ENCODE peak calls at places on chromosomes 1 and 21, in six cellular contexts. N, R, P, U, I and K are unnamed samples.

GRCh38 chr1:24202987-24203386 is 15.9 kb upstream of the IFNLR1 start:
- DNase-seq in N (no peak), R (no peak), P (no peak), U (no peak), I (no peak), K (no peak)

GRCh38 chr1:157993179-157994080 is at the start of gene KIRREL1:
- DNase-seq in N (no peak), R (peak; percentile 72), P (no peak), U (peak; percentile 93), I (no peak), K (peak; percentile 85)

GRCh38 chr1:210292276-210292851 is 36.3 kb upstream of the HHAT start:
- DNase-seq in N (no peak), R (peak; percentile 75), P (peak; percentile 10), U (peak; percentile 95), I (peak; percentile 76), K (peak; percentile 60)

GRCh38 chr1:24294757-24295371 is 24.3 kb upstream of the GRHL3 start:
- DNase-seq in N (no peak), R (no peak), P (no peak), U (peak; percentile 53), I (no peak), K (no peak)

GRCh38 chr1:47405697-47406096 is 10.4 kb upstream of the FOXE3 start:
- DNase-seq in N (no peak), R (no peak), P (no peak), U (no peak), I (no peak), K (no peak)

GRCh38 chr1:109535481-109535880 is 4.2 kb upstream of the GPR61 start:
- DNase-seq in N (no peak), R (no peak), P (no peak), U (no peak), I (no peak), K (no peak)

GRCh38 chr1:119488216-119488615 is 18.8 kb upstream of the HSD3B1 start:
- DNase-seq in N (no peak), R (no peak), P (no peak), U (no peak), I (no peak), K (no peak)

GRCh38 chr1:93629101-93630059 is 52.3 kb downstream of the BCAR3 start:
- DNase-seq in N (no peak), R (peak; percentile 77), P (no peak), U (peak; percentile 56), I (peak; percentile 52), K (peak; percentile 80)

GRCh38 chr21:39461419-39461818 is 9.6 kb downstream of the SH3BGR start:
- DNase-seq in N (no peak), R (no peak), P (no peak), U (no peak), I (no peak), K (no peak)

GRCh38 chr1:224774378-224774777 is 155.1 kb upstream of the DNAH14 start:
- DNase-seq in N (no peak), R (no peak), P (no peak), U (peak; percentile 41), I (no peak), K (no peak)

GRCh38 chr1:75768021-75768420 is 18.0 kb upstream of the RABGGTB start:
- DNase-seq in N (no peak), R (no peak), P (no peak), U (no peak), I (no peak), K (peak; percentile 37)

GRCh38 chr1:12098786-12099185 is 35.7 kb downstream of the TNFRSF8 start:
- DNase-seq in N (no peak), R (no peak), P (no peak), U (no peak), I (no peak), K (no peak)

GRCh38 chr1:180927841-180928240 is 15.1 kb downstream of the KIAA1614 start:
- DNase-seq in N (no peak), R (no peak), P (no peak), U (peak; percentile 78), I (no peak), K (no peak)

GRCh38 chr1:40622936-40623629 is 42.4 kb downstream of the RIMS3 start:
- DNase-seq in N (no peak), R (no peak), P (no peak), U (peak; percentile 9), I (no peak), K (peak; percentile 17)

GRCh38 chr21:26587621-26588260 is 14.7 kb upstream of the CYYR1 start:
- DNase-seq in N (peak; percentile 26), R (no peak), P (no peak), U (no peak), I (no peak), K (peak; percentile 30)

GRCh38 chr1:110050602-110051261 is 16.3 kb downstream of the STRIP1 start:
- DNase-seq in N (no peak), R (no peak), P (no peak), U (no peak), I (no peak), K (no peak)

GRCh38 chr1:30102605-30103004 is 620.8 kb downstream of the MATN1 start:
- DNase-seq in N (no peak), R (no peak), P (no peak), U (no peak), I (no peak), K (no peak)

GRCh38 chr1:207454046-207454964 is at the start of gene CR2:
- DNase-seq in N (no peak), R (peak; percentile 61), P (peak; percentile 29), U (peak; percentile 85), I (peak; percentile 28), K (peak; percentile 28)

GRCh38 chr1:33317354-33317753 is 3.5 kb downstream of the A3GALT2 start:
- DNase-seq in N (no peak), R (no peak), P (no peak), U (no peak), I (no peak), K (no peak)

GRCh38 chr1:66278260-66279046 is 255.5 kb upstream of the SGIP1 start:
- DNase-seq in N (no peak), R (no peak), P (no peak), U (no peak), I (no peak), K (no peak)

GRCh38 chr1:227736814-227737432 is 1.7 kb downstream of the SNAP47 start:
- DNase-seq in N (no peak), R (no peak), P (no peak), U (peak; percentile 14), I (no peak), K (no peak)

GRCh38 chr1:40092811-40093617 is 4.0 kb downstream of the PPT1 start:
- DNase-seq in N (no peak), R (no peak), P (no peak), U (no peak), I (no peak), K (no peak)

GRCh38 chr1:211261229-211261628 is 2.1 kb downstream of the RCOR3 start:
- DNase-seq in N (no peak), R (no peak), P (no peak), U (no peak), I (no peak), K (no peak)

GRCh38 chr1:70084314-70084915 is 121.0 kb downstream of the LRRC40 start:
- DNase-seq in N (no peak), R (no peak), P (no peak), U (no peak), I (no peak), K (no peak)

GRCh38 chr1:173128737-173129136 is 78.0 kb upstream of the TNFSF18 start:
- DNase-seq in N (no peak), R (no peak), P (no peak), U (no peak), I (no peak), K (no peak)